ENCODE peak calls at places on chromosomes 4 and X, in six cellular contexts. D is lower lobe of right lung, A is cardiac fibroblast, T is mesothelial cell of epicardium, G is body of pancreas, H is WTC11. N is an unnamed sample.

GRCh38 chr4:159267023-159267939 is 164.4 kb downstream of the RAPGEF2 start:
- DNase-seq in D (no peak), A (peak; percentile 56), T (no peak), G (no peak), H (no peak), N (no peak)

GRCh38 chr4:47913858-47914218 is 545 bp downstream of the NFXL1 start:
- DNase-seq in D (peak; percentile 63), A (peak; percentile 1), T (peak; percentile 27), G (peak; percentile 45), H (peak; percentile 60), N (peak; percentile 24)

GRCh38 chrX:133369065-133369464 is 46.2 kb downstream of the GPC4 start:
- DNase-seq in D (no peak), A (no peak), T (no peak), G (no peak), H (no peak), N (no peak)

GRCh38 chrX:81286075-81286474 is 84.2 kb downstream of the SH3BGRL start:
- DNase-seq in D (no peak), A (no peak), T (no peak), G (no peak), H (no peak), N (no peak)

GRCh38 chr4:38943355-38943754 is 75.7 kb downstream of the FAM114A1 start:
- DNase-seq in D (no peak), A (peak; percentile 64), T (no peak), G (peak; percentile 53), H (no peak), N (no peak)

GRCh38 chr4:166499820-166500219 is 626.8 kb downstream of the TLL1 start:
- DNase-seq in D (no peak), A (peak; percentile 3), T (no peak), G (no peak), H (no peak), N (no peak)

GRCh38 chrX:134520860-134521390 is 61.0 kb downstream of the HPRT1 start:
- DNase-seq in D (no peak), A (peak; percentile 81), T (no peak), G (peak; percentile 32), H (peak; percentile 35), N (peak; percentile 6)

GRCh38 chr4:174198396-174199179 is 84.9 kb downstream of the FBXO8 start:
- DNase-seq in D (no peak), A (peak; percentile 89), T (no peak), G (peak; percentile 54), H (no peak), N (no peak)

GRCh38 chr4:55125763-55126541 is 557 bp upstream of the KDR start:
- DNase-seq in D (peak; percentile 46), A (peak; percentile 33), T (no peak), G (no peak), H (peak; percentile 41), N (peak; percentile 4)

GRCh38 chr4:77007358-77008230 is 58.0 kb downstream of the SEPTIN11 start:
- DNase-seq in D (peak; percentile 55), A (peak; percentile 92), T (no peak), G (peak; percentile 21), H (no peak), N (no peak)

GRCh38 chr4:113637363-113637762 is 124.2 kb downstream of the CAMK2D start:
- DNase-seq in D (no peak), A (peak; percentile 83), T (no peak), G (no peak), H (no peak), N (no peak)

GRCh38 chr4:85812776-85813175 is 337.8 kb downstream of the ARHGAP24 start:
- DNase-seq in D (no peak), A (no peak), T (no peak), G (no peak), H (no peak), N (no peak)

GRCh38 chrX:20968996-20969395 is 405.2 kb upstream of the CNKSR2 start:
- DNase-seq in D (no peak), A (peak; percentile 34), T (no peak), G (no peak), H (no peak), N (no peak)

GRCh38 chr4:172983014-172983413 is 185.6 kb upstream of the GALNT7 start:
- DNase-seq in D (no peak), A (peak; percentile 66), T (no peak), G (no peak), H (no peak), N (no peak)

GRCh38 chr4:47835489-47835888 is 2.4 kb downstream of the CORIN start:
- DNase-seq in D (no peak), A (peak; percentile 15), T (no peak), G (no peak), H (no peak), N (no peak)

GRCh38 chrX:37078434-37078703 is 70.2 kb downstream of the FAM47C start:
- DNase-seq in D (no peak), A (no peak), T (no peak), G (no peak), H (no peak), N (no peak)

GRCh38 chr4:168766537-168767316 is 243.3 kb downstream of the CBR4 start:
- DNase-seq in D (no peak), A (peak; percentile 58), T (no peak), G (no peak), H (no peak), N (no peak)

GRCh38 chr4:141134051-141134450 is 782 bp upstream of the RNF150 start:
- DNase-seq in D (no peak), A (peak; percentile 8), T (no peak), G (no peak), H (no peak), N (no peak)

GRCh38 chr4:186840222-186840701 is 116.6 kb upstream of the FAT1 start:
- DNase-seq in D (no peak), A (no peak), T (no peak), G (peak; percentile 14), H (no peak), N (no peak)

GRCh38 chrX:120653000-120653399 is 23.1 kb upstream of the C1GALT1C1 start:
- DNase-seq in D (no peak), A (no peak), T (no peak), G (no peak), H (no peak), N (no peak)

GRCh38 chr4:143352052-143352451 is 15.4 kb downstream of the GAB1 start:
- DNase-seq in D (no peak), A (peak; percentile 34), T (no peak), G (no peak), H (no peak), N (no peak)

GRCh38 chr4:168769416-168769815 is 240.6 kb downstream of the CBR4 start:
- DNase-seq in D (no peak), A (peak; percentile 66), T (no peak), G (no peak), H (no peak), N (no peak)

GRCh38 chrX:46433892-46434291 is 111.3 kb downstream of the ZNF674 start:
- DNase-seq in D (no peak), A (peak; percentile 7), T (no peak), G (no peak), H (no peak), N (no peak)

GRCh38 chr4:88533088-88533790 is 9.7 kb upstream of the PYURF start:
- DNase-seq in D (no peak), A (peak; percentile 8), T (no peak), G (no peak), H (no peak), N (no peak)

GRCh38 chr4:158814636-158815035 is 45.8 kb downstream of the FNIP2 start:
- DNase-seq in D (no peak), A (peak; percentile 36), T (no peak), G (no peak), H (no peak), N (no peak)

GRCh38 chr4:145230726-145231125 is 50.3 kb upstream of the OTUD4 start:
- DNase-seq in D (no peak), A (peak; percentile 81), T (no peak), G (no peak), H (no peak), N (no peak)

GRCh38 chrX:360496-361150 is 26.1 kb downstream of the PPP2R3B start:
- DNase-seq in D (no peak), A (no peak), T (no peak), G (no peak), H (no peak), N (no peak)

GRCh38 chr4:103018391-103019318 is 850 bp downstream of the SLC9B1 start:
- DNase-seq in D (no peak), A (peak; percentile 70), T (no peak), G (peak; percentile 49), H (no peak), N (no peak)

GRCh38 chrX:68599256-68600152 is 48.0 kb upstream of the STARD8 start:
- DNase-seq in D (no peak), A (peak; percentile 21), T (no peak), G (no peak), H (peak; percentile 14), N (no peak)

GRCh38 chr4:87229979-87230378 is 9.6 kb upstream of the KLHL8 start:
- DNase-seq in D (no peak), A (no peak), T (no peak), G (no peak), H (no peak), N (no peak)
- TF ChIP-seq CTCF in D (no peak), A (no peak), T (no peak), G (no peak), H (no peak), N (no peak)

DNA sequence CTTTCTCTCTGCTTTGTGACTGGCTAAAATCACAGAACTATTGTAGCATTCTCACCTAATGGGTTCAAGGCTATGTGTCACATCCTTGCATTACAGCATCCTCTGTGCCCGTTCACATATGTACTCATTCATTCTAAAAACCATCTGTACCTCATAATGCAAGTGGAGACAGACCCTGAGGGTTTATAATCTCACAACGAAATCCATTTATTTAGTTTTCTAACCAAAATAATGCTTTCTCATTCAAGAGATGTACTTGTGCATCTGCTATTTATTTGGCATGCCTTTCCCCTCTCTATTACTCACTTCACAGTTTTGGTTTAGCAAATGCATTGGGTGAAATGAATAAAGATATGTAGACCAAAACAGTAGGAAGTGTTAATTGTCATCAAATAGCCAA is 261.5 kb downstream of the DCHS2 start:
- DNase-seq in D (no peak), A (no peak), T (no peak), G (no peak), H (no peak), N (no peak)
- TF ChIP-seq CTCF in D (no peak), A (no peak), T (no peak), G (no peak), H (no peak), N (no peak)

DNA sequence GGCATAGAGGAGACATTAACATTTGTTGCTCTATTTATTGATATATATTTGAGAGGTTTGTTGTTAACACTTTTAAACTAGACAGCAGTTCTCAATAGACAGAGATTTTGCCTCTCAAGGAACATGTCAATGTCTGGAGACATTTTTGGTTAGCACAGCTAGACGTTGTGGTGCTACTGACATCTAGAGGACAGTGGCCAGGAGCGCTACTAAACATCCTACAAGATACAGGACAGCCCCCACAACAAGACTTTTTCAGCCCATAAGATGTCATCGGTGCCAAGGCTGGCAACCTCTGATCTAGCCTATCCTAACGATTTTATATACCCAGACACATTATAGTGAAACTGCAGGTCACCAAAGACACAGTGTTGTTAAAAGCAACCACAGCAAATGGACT is 18.4 kb upstream of the CTSO start:
- DNase-seq in D (no peak), A (peak; percentile 66), T (no peak), G (no peak), H (peak; percentile 16), N (no peak)
- TF ChIP-seq CTCF in D (peak; percentile 15), A (peak; percentile 62), T (no peak), G (no peak), H (no peak), N (peak; percentile 37)

GRCh38 chrX:114626323-114626722 is 42.4 kb downstream of the HTR2C start:
- DNase-seq in D (no peak), A (peak; percentile 43), T (no peak), G (no peak), H (no peak), N (no peak)
- TF ChIP-seq CTCF in D (peak; percentile 9), A (peak; percentile 29), T (peak; percentile 75), G (peak; percentile 28), H (no peak), N (peak; percentile 70)